ENCODE peak calls at places on chromosome 10, in six cellular contexts. P is PC-3, A is hepatocyte, G is GM23248, S is GM23338, J is HCT116. V is an unnamed sample.

GRCh38 chr10:93080350-93081046 is 6.8 kb downstream of the CYP26A1 start:
- DNase-seq in P (peak; percentile 48), A (peak; percentile 75), G (peak; percentile 66), S (peak; percentile 80), J (peak; percentile 18), V (no peak)

GRCh38 chr10:80684217-80684616 is 146.5 kb downstream of the SH2D4B start:
- DNase-seq in P (peak; percentile 13), A (no peak), G (peak; percentile 39), S (peak; percentile 72), J (peak; percentile 70), V (no peak)

GRCh38 chr10:59675812-59676211 is 33.8 kb downstream of the SLC16A9 start:
- DNase-seq in P (peak; percentile 30), A (no peak), G (peak; percentile 24), S (peak; percentile 86), J (no peak), V (no peak)

GRCh38 chr10:44464503-44464902 is 79.6 kb upstream of the CXCL12 start:
- DNase-seq in P (no peak), A (no peak), G (no peak), S (no peak), J (no peak), V (no peak)

GRCh38 chr10:102420443-102420809 is 210 bp upstream of the FBXL15 start:
- DNase-seq in P (peak; percentile 66), A (peak; percentile 94), G (peak; percentile 92), S (peak; percentile 94), J (no peak), V (no peak)

GRCh38 chr10:1217237-1217587 is 161.0 kb downstream of the WDR37 start:
- DNase-seq in P (no peak), A (no peak), G (no peak), S (no peak), J (no peak), V (no peak)

GRCh38 chr10:128242641-128243040 is 116.4 kb upstream of the MKI67 start:
- DNase-seq in P (no peak), A (no peak), G (no peak), S (peak; percentile 22), J (peak; percentile 8), V (no peak)

GRCh38 chr10:94358480-94358879 is 4.3 kb downstream of the NOC3L start:
- DNase-seq in P (peak; percentile 75), A (no peak), G (peak; percentile 92), S (no peak), J (peak; percentile 43), V (peak; percentile 43)

GRCh38 chr10:120005408-120006280 is 113.1 kb downstream of the SEC23IP start:
- DNase-seq in P (no peak), A (no peak), G (peak; percentile 2), S (peak; percentile 41), J (no peak), V (no peak)

GRCh38 chr10:114058297-114058696 is 14.6 kb downstream of the ADRB1 start:
- DNase-seq in P (no peak), A (no peak), G (no peak), S (no peak), J (no peak), V (no peak)
- H3K9me2 ChIP-seq in P (no peaks in the 10 kb centered on the region), A (no peaks in the 10 kb centered on the region), G (no peaks in the 10 kb centered on the region), S (no peaks in the 10 kb centered on the region), J (no peaks in the 10 kb centered on the region), V (no peaks in the 10 kb centered on the region)

GRCh38 chr10:132942740-132943554 is 577 bp upstream of the CFAP46 start:
- DNase-seq in P (no peak), A (no peak), G (peak; percentile 12), S (peak; percentile 57), J (no peak), V (no peak)
- TF ChIP-seq EZH2 in P (no peak), A (no peak), G (peak; percentile 86), S (no peak), J (no peak), V (no peak)

GRCh38 chr10:53840668-53841067 is 960.4 kb downstream of the PCDH15 start:
- DNase-seq in P (no peak), A (no peak), G (no peak), S (no peak), J (no peak), V (no peak)

GRCh38 chr10:53836638-53837037 is 964.4 kb downstream of the PCDH15 start:
- DNase-seq in P (peak; percentile 51), A (no peak), G (peak; percentile 15), S (no peak), J (no peak), V (no peak)

GRCh38 chr10:53841746-53842145 is 959.3 kb downstream of the PCDH15 start:
- DNase-seq in P (no peak), A (no peak), G (no peak), S (no peak), J (no peak), V (no peak)

GRCh38 chr10:53843691-53844362 is 957.2 kb downstream of the PCDH15 start:
- DNase-seq in P (peak; percentile 37), A (peak; percentile 13), G (no peak), S (no peak), J (no peak), V (peak; percentile 9)

DNA sequence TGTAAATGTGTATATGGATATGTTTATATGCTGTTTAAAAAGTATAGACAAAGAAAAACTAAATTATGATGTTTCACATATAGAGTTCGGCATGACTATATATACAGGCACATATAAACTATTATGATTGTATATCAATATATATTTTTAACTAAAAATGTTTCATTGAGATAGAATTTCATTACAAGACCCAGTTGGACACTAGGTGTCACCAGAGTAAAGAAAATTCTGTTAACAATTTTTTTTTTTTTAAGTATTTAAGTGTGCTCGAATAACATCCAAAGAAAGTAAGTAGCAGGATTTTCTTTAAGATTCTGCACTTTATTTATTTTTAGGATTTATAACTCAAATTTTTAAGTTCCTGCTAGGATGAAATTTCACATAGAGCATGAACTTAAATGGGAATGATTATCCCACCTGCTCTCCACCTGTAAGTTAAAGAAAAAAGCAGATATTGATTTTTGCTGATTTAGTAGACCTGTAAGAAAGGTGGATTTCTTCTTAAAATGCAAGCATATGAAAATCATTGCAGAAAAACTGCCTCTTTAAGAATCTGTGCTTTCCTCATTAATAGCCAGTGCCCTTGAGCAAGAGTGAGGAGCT is 961.5 kb downstream of the PCDH15 start:
- DNase-seq in P (peak; percentile 78), A (peak; percentile 59), G (peak; percentile 49), S (peak; percentile 44), J (no peak), V (no peak)
- H3K9me2 ChIP-seq in P (no peaks in the 10 kb centered on the region), A (no peaks in the 10 kb centered on the region), G (no peaks in the 10 kb centered on the region), S (no peaks in the 10 kb centered on the region), J (no peaks in the 10 kb centered on the region), V (no peaks in the 10 kb centered on the region)

DNA sequence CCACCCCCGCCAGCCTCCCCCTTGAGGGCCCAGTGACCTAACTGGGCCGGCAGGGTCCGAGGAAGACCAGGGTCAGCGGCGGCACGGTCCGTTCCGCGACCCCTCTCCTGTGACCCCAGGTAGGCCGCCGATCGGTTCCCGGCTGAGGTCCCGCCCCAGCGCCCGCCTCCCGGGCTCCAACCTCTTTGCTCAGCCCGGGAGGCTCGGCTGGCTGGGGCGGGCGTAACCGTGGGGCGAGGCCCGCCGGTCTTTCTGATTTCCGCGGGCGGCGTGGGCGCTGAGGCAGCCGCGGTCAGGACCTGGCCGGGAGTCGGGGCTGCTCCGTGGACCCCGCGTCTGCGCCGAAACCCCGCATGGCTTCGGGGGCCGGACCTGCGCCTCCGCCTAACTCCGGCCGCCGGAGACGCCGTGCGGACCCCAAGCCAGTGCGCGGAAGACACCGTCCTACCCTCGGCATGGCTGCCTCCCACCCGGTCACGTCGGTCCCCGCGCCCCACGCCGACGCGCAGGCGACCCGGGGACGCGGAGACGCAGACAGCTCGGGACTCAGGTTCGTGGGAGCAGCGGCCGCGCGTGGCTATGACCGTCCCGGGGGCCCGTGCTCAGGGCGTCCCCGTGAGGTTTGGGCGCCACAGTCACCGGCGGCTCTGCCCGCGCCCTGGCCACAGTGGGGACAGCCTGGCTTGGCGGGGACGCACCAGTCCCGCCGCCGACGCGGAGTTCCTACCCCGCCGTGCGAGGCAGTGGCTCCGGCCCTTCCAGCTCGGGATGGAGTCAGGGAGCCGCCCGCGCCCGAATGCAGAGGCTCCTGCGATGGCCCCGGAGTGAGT is 1.0 kb upstream of the VENTX start:
- DNase-seq in P (no peak), A (no peak), G (peak; percentile 29), S (peak; percentile 60), J (no peak), V (no peak)
- TF ChIP-seq EZH2 in P (no peak), A (peak; percentile 80), G (no peak), S (peak; percentile 46), J (no peak), V (no peak)

DNA sequence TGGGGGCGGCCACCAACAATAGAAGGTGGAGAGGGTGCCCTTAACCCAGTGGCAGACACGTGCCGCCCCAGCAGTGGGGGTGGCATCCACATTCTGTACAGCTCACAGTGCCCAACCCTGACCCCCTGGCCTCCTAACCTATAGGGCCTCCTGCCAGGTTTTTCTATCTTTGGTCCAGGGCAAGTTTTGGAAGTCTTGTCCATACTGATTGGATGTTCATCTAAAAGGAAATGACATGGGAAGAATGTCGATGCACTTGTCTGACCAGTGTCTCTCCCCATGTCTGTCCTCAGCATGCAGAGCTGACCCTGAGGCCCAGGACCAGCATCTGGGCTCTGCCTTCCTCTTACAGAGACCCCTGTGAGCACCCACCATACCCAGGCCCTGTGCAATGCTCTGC is 32.3 kb upstream of the ANTXRL start:
- DNase-seq in P (no peak), A (no peak), G (no peak), S (no peak), J (no peak), V (no peak)
- H3K9me2 ChIP-seq in P (no peaks in the 10 kb centered on the region), A (no peaks in the 10 kb centered on the region), G (no peaks in the 10 kb centered on the region), S (no peaks in the 10 kb centered on the region), J (no peaks in the 10 kb centered on the region), V (no peaks in the 10 kb centered on the region)

V was measured in PC-9.